ENCODE peak calls at places on chromosomes 11 and 22, in eight cellular contexts. M is fibroblast of lung; B is cardiac muscle cell; J is breast epithelium; P is CD8-positive, alpha-beta T cell; H is pancreas; U is mesendoderm; L is ovary. X is an unnamed sample.

GRCh38 chr11:72591023-72591422 is 83.2 kb downstream of the PDE2A start:
- DNase-seq in M (no peak), B (no peak), J (no peak), P (no peak), H (no peak), U (no peak), L (no peak), X (no peak)

GRCh38 chr22:47600791-47601400 is 838.4 kb downstream of the TBC1D22A start:
- DNase-seq in M (no peak), B (no peak), J (no peak), P (no peak), H (no peak), U (no peak), L (no peak), X (no peak)

GRCh38 chr11:26106713-26107112 is 225.2 kb upstream of the ANO3 start:
- DNase-seq in M (no peak), B (no peak), J (no peak), P (no peak), H (no peak), U (no peak), L (no peak), X (no peak)

GRCh38 chr22:49036513-49036912 is 791.2 kb downstream of the BRD1 start:
- DNase-seq in M (no peak), B (no peak), J (no peak), P (no peak), H (no peak), U (no peak), L (no peak), X (no peak)

GRCh38 chr22:37557321-37558001 is 2.8 kb upstream of the CDC42EP1 start:
- DNase-seq in M (no peak), B (no peak), J (no peak), P (no peak), H (no peak), U (no peak), L (no peak), X (no peak)

GRCh38 chr11:61116426-61117214 is 14.3 kb downstream of the CD5 start:
- DNase-seq in M (no peak), B (no peak), J (no peak), P (no peak), H (no peak), U (no peak), L (no peak), X (no peak)

GRCh38 chr22:37403267-37403960 is 23.9 kb downstream of the ELFN2 start:
- DNase-seq in M (no peak), B (no peak), J (no peak), P (no peak), H (no peak), U (no peak), L (no peak), X (no peak)

GRCh38 chr11:32575070-32575469 is 8.6 kb upstream of the EIF3M start:
- DNase-seq in M (no peak), B (no peak), J (no peak), P (no peak), H (no peak), U (peak; percentile 93), L (no peak), X (no peak)

GRCh38 chr22:43154887-43155536 is 3.7 kb downstream of the TSPO start:
- DNase-seq in M (no peak), B (no peak), J (no peak), P (no peak), H (no peak), U (no peak), L (no peak), X (no peak)

GRCh38 chr11:121035823-121036222 is 11.9 kb downstream of the TBCEL start:
- DNase-seq in M (no peak), B (peak; percentile 54), J (no peak), P (no peak), H (no peak), U (no peak), L (no peak), X (no peak)

GRCh38 chr11:35740061-35740824 is 77.7 kb downstream of the TRIM44 start:
- DNase-seq in M (no peak), B (no peak), J (no peak), P (no peak), H (no peak), U (no peak), L (no peak), X (no peak)

GRCh38 chr11:27795955-27796861 is 96.0 kb upstream of the BDNF start:
- DNase-seq in M (no peak), B (no peak), J (no peak), P (no peak), H (no peak), U (peak; percentile 78), L (no peak), X (no peak)

GRCh38 chr11:72712168-72712721 is 38.0 kb upstream of the PDE2A start:
- DNase-seq in M (peak; percentile 19), B (no peak), J (peak; percentile 33), P (no peak), H (peak; percentile 74), U (no peak), L (no peak), X (no peak)

GRCh38 chr22:49101873-49102272 is 725.8 kb downstream of the BRD1 start:
- DNase-seq in M (no peak), B (no peak), J (no peak), P (no peak), H (no peak), U (no peak), L (no peak), X (no peak)

GRCh38 chr22:32721328-32722180 is 80.0 kb upstream of the TIMP3 start:
- DNase-seq in M (no peak), B (no peak), J (no peak), P (no peak), H (no peak), U (no peak), L (no peak), X (no peak)

GRCh38 chr11:68262544-68262827 is 9.3 kb downstream of the C11orf24 start:
- DNase-seq in M (no peak), B (no peak), J (no peak), P (no peak), H (no peak), U (no peak), L (no peak), X (no peak)

GRCh38 chr22:50247748-50248147 is 2.9 kb upstream of the TUBGCP6 start:
- DNase-seq in M (peak; percentile 45), B (peak; percentile 81), J (no peak), P (peak; percentile 60), H (no peak), U (peak; percentile 96), L (no peak), X (no peak)

GRCh38 chr11:130023204-130023603 is 20.6 kb upstream of the PRDM10 start:
- DNase-seq in M (peak; percentile 41), B (peak; percentile 68), J (no peak), P (no peak), H (no peak), U (peak; percentile 19), L (no peak), X (no peak)

GRCh38 chr11:57703341-57703740 is 8.7 kb downstream of the MED19 start:
- DNase-seq in M (no peak), B (no peak), J (no peak), P (no peak), H (no peak), U (no peak), L (no peak), X (no peak)
- H3K36me3 ChIP-seq in M (peaks cover 14% of the 10 kb centered on the region), B (peaks cover 36% of the 10 kb centered on the region), J (no peaks in the 10 kb centered on the region), P (peaks cover 44% of the 10 kb centered on the region), H (peaks cover 3% of the 10 kb centered on the region), U (peaks cover 17% of the 10 kb centered on the region), L (no peaks in the 10 kb centered on the region), X (peaks cover 42% of the 10 kb centered on the region)

GRCh38 chr11:134250675-134251074 is 2.5 kb downstream of the THYN1 start:
- DNase-seq in M (no peak), B (no peak), J (no peak), P (no peak), H (no peak), U (no peak), L (no peak), X (no peak)

GRCh38 chr11:134257101-134257500 is 3.7 kb downstream of the ACAD8 start:
- DNase-seq in M (no peak), B (no peak), J (no peak), P (no peak), H (no peak), U (no peak), L (no peak), X (no peak)

GRCh38 chr11:134253189-134253993 is at the start of the genes ACAD8 and THYN1:
- DNase-seq in M (peak; percentile 96), B (peak; percentile 98), J (peak; percentile 95), P (peak; percentile 98), H (peak; percentile 97), U (peak; percentile 99), L (peak; percentile 97), X (peak; percentile 81)

GRCh38 chr11:134252539-134253188 is 488 bp downstream of the THYN1 start:
- DNase-seq in M (no peak), B (peak; percentile 68), J (no peak), P (peak; percentile 36), H (no peak), U (no peak), L (peak; percentile 31), X (no peak)

GRCh38 chr11:134254433-134254832 is 1.1 kb downstream of the ACAD8 start:
- DNase-seq in M (no peak), B (no peak), J (no peak), P (no peak), H (no peak), U (no peak), L (no peak), X (no peak)
- H3K4me3 ChIP-seq in M (peak overlapping the region; percentile 91), B (peak overlapping the region; percentile 54), J (peak overlapping the region; percentile 96), P (no peak overlapping the region), H (peak overlapping the region; percentile 85), U (no peak overlapping the region), L (peak overlapping the region; percentile 92), X (peak overlapping the region; percentile 89)

DNA sequence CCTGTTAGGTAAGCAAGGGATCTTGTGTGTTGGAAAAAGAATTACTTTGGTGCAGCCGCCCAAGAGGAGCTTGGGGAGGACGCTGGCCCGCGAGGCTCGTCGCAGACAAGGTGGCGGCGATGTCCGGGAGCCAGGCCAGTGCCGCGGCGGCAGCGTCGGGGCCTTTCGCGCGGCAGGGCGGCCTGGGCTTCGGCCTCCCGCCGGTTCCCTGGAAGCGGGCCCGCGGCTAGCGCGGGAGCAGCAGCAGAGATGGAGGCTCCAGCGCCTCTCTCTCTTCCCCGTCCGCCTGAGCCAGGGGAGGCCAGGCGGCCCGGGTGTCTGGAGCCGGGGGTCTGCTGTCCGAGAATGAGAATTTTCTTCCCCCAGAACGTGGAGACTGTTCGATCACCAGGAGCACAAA is 82.8 kb downstream of the GGT1 start:
- DNase-seq in M (peak; percentile 27), B (peak; percentile 53), J (no peak), P (no peak), H (no peak), U (no peak), L (no peak), X (no peak)
- H3K36me3 ChIP-seq in M (no peaks in the 10 kb centered on the region), B (no peaks in the 10 kb centered on the region), J (no peaks in the 10 kb centered on the region), P (no peaks in the 10 kb centered on the region), H (no peaks in the 10 kb centered on the region), U (no peaks in the 10 kb centered on the region), L (no peaks in the 10 kb centered on the region), X (no peaks in the 10 kb centered on the region)

DNA sequence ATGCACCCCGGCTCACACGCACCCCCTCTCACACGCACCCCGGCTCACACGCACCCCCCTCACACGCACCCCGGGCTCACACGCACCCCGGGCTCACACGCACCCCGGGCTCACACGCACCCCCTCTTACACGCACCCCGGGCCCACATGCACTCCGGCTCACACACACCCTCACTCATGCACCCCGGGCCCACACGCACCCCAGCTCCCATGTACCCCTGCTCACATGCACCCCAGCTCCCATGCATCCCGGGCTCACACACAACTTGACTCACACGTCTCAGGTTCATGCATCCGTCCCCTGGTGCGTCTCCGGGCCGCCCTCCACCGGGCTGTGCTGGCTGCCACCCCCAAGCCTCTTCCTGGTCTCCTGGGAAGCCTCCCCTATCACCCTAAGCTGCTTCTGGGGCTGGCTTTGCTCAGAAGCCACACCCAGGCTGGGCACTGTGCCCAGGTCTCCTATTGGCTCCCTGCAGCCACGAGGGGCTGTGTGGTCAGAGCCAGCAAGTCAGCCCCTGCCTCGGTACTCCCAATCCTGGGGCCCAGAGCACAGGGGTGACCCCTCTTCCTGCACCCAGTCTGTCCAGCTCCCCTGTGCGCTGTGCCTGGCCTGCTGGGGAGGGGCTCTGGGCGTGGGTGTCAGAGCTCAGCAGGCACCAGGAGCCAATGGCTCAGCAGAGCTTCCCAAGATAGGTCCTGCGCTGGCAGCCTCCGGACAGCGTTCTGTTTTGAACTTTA is 16.9 kb downstream of the TSPAN4 start:
- DNase-seq in M (peak; percentile 94), B (peak; percentile 94), J (no peak), P (no peak), H (no peak), U (no peak), L (peak; percentile 87), X (no peak)
- H3K4me3 ChIP-seq in M (peak overlapping the region; percentile 42), B (no peak overlapping the region), J (peak overlapping the region; percentile 50), P (no peak overlapping the region), H (no peak overlapping the region), U (no peak overlapping the region), L (no peak overlapping the region), X (peak overlapping the region; percentile 31)